ENCODE peak calls at places on chromosome 14, in ten cellular contexts. X, U, R, I, J, G, Q, T, W and N are unnamed samples.

GRCh38 chr14:74804219-74804825 is 41.2 kb downstream of the YLPM1 start:
- DNase-seq in X (peak; percentile 13), U (no peak), R (peak; percentile 13), I (peak; percentile 87), J (peak; percentile 50), G (no peak), Q (peak; percentile 2), T (peak; percentile 61), W (no peak), N (peak; percentile 18)

GRCh38 chr14:104206281-104206904 is 68.0 kb downstream of the KIF26A start:
- DNase-seq in X (no peak), U (no peak), R (no peak), I (peak; percentile 35), J (no peak), G (peak; percentile 79), Q (no peak), T (no peak), W (no peak), N (peak; percentile 10)

GRCh38 chr14:90344920-90345557 is 13.3 kb upstream of the NRDE2 start:
- DNase-seq in X (no peak), U (peak; percentile 52), R (no peak), I (peak; percentile 18), J (no peak), G (no peak), Q (no peak), T (no peak), W (no peak), N (no peak)

GRCh38 chr14:76926521-76927251 is 100.5 kb downstream of the LRRC74A start:
- DNase-seq in X (no peak), U (no peak), R (peak; percentile 21), I (peak; percentile 68), J (no peak), G (no peak), Q (no peak), T (peak; percentile 83), W (peak; percentile 75), N (peak; percentile 76)

GRCh38 chr14:101193126-101193844 is 289.8 kb upstream of the RTL1 start:
- DNase-seq in X (no peak), U (no peak), R (no peak), I (no peak), J (no peak), G (no peak), Q (no peak), T (no peak), W (no peak), N (no peak)

GRCh38 chr14:72701610-72702009 is 192.3 kb downstream of the DPF3 start:
- DNase-seq in X (no peak), U (no peak), R (peak; percentile 3), I (no peak), J (no peak), G (no peak), Q (no peak), T (no peak), W (peak; percentile 34), N (no peak)

GRCh38 chr14:99187858-99188257 is 84.1 kb downstream of the BCL11B start:
- DNase-seq in X (no peak), U (no peak), R (no peak), I (no peak), J (no peak), G (no peak), Q (no peak), T (peak; percentile 51), W (no peak), N (no peak)

GRCh38 chr14:76777721-76778120 is 16.5 kb downstream of the VASH1 start:
- DNase-seq in X (no peak), U (no peak), R (no peak), I (no peak), J (no peak), G (no peak), Q (no peak), T (no peak), W (no peak), N (no peak)

GRCh38 chr14:51821822-51822221 is 38.6 kb upstream of the GNG2 start:
- DNase-seq in X (peak; percentile 62), U (no peak), R (no peak), I (peak; percentile 44), J (no peak), G (no peak), Q (no peak), T (no peak), W (no peak), N (no peak)

GRCh38 chr14:101737414-101738367 is 23.8 kb upstream of the PPP2R5C start:
- DNase-seq in X (no peak), U (no peak), R (peak; percentile 42), I (no peak), J (no peak), G (no peak), Q (no peak), T (peak; percentile 47), W (no peak), N (no peak)

DNA sequence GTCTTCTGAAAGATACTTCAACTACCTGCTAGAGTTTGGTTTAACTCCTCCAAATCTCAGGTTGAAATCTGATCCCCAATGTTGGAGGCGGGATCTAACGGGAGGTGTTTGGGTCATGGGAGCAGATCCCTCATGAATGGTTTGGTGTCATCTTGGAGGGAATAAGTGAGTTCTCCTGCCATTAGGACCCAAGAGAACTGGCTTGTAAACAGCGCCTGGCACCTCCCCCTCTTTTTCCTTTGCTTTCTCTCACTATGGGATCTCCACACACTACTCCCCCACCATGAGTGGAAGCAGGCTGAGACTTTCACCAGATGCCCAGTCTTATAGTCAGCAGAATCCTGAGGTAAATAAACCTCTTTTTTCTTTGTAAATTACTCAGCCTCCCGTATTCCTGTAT is 2.5 kb downstream of the CNIH1 start:
- DNase-seq in X (no peak), U (no peak), R (no peak), I (no peak), J (no peak), G (no peak), Q (no peak), T (no peak), W (no peak), N (no peak)
- H3K4me3 ChIP-seq in X (no peak overlapping the region), U (no peak overlapping the region), R (no peak overlapping the region), I (no peak overlapping the region), J (no peak overlapping the region), G (no peak overlapping the region), Q (no peak overlapping the region), T (no peak overlapping the region), W (no peak overlapping the region), N (peak overlapping the region; percentile 27)

DNA sequence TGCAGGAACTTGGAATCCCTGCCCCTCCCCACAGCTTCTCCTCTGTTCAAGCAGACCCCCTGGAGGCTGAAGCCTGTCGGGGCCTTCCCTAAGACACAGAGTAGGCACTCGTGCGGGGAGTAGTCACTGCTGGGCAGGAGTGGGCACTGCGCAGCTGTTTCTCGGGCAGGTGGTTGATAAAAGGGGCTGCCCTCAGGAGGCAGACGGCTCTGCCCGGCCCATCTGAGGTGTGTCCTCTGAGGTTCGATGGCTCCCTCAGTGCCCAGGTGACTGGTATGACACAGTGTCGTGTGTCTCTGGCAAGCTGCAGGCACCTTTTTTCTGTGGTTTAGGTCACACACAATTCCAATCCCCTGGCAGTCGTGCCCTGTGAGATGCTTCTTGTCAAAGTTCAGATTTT is 10.1 kb downstream of the GALNT16 start:
- DNase-seq in X (no peak), U (no peak), R (no peak), I (no peak), J (no peak), G (no peak), Q (no peak), T (no peak), W (no peak), N (no peak)
- H3K4me3 ChIP-seq in X (no peak overlapping the region), U (no peak overlapping the region), R (no peak overlapping the region), I (no peak overlapping the region), J (no peak overlapping the region), G (no peak overlapping the region), Q (no peak overlapping the region), T (no peak overlapping the region), W (no peak overlapping the region), N (no peak overlapping the region)

GRCh38 chr14:103139371-103140016 is 16.2 kb downstream of the TNFAIP2 start:
- DNase-seq in X (no peak), U (no peak), R (no peak), I (no peak), J (no peak), G (no peak), Q (no peak), T (no peak), W (no peak), N (no peak)

GRCh38 chr14:103136388-103137271 is 13.4 kb downstream of the TNFAIP2 start:
- DNase-seq in X (no peak), U (no peak), R (peak; percentile 20), I (peak; percentile 58), J (peak; percentile 69), G (no peak), Q (no peak), T (no peak), W (no peak), N (no peak)

GRCh38 chr14:103140316-103141109 is 17.3 kb downstream of the TNFAIP2 start:
- DNase-seq in X (no peak), U (peak; percentile 92), R (no peak), I (no peak), J (no peak), G (peak; percentile 43), Q (no peak), T (no peak), W (no peak), N (no peak)

GRCh38 chr14:103137721-103138482 is 14.6 kb downstream of the TNFAIP2 start:
- DNase-seq in X (no peak), U (no peak), R (no peak), I (no peak), J (no peak), G (no peak), Q (no peak), T (no peak), W (no peak), N (no peak)

DNA sequence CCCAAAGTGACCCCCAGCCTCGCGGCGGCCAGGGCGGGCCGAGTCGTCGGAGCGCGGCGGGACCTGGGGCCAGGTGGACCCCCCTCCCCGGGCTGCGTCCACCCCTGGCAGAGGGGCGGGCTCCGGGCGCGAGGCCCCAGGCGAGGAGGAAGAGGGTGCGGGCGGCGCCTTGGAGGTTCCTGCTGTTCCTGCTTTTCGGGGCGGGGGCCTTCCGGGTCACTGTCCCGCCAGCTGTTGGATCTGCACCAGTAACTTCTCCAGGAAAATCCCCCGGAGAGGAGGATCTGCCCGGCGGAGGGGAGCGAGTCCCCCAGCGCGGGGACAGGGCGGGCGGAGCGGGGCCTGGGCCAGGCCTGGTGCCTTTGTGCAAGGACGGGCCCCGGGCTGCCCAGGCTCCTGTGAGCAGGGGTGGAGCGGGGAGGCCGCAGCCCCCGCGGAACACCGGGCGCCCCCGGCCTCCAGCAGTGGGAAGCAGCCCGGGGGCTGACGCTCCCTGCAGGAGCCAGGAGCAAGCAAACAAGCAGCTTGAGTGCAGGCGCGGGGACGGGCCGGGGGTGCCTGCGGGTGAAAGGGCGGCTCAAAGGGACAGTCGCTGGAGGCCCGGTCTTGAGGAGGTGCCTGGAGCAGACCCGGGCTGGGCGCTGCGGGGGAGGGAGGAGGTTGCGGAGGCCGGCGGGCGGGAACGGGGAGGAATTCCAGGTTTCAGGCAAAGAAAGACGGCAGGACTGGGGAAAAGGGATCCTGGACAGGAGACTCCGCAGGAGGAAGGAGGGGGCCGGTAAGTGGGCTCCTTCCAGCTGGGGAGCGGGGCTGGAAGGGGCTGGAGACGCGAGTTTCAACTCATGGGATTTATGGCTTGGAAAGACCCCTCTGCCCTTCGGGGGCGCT is 15.5 kb downstream of the TNFAIP2 start:
- DNase-seq in X (no peak), U (no peak), R (no peak), I (no peak), J (no peak), G (peak; percentile 47), Q (no peak), T (no peak), W (no peak), N (no peak)
- H3K4me3 ChIP-seq in X (no peak overlapping the region), U (no peak overlapping the region), R (no peak overlapping the region), I (no peak overlapping the region), J (no peak overlapping the region), G (no peak overlapping the region), Q (no peak overlapping the region), T (no peak overlapping the region), W (peak overlapping the region; percentile 46), N (no peak overlapping the region)

GRCh38 chr14:59707778-59708635 is 131.4 kb upstream of the CCDC175 start:
- DNase-seq in X (no peak), U (no peak), R (no peak), I (peak; percentile 46), J (no peak), G (no peak), Q (no peak), T (no peak), W (no peak), N (no peak)
- H3K4me3 ChIP-seq in X (no peak overlapping the region), U (no peak overlapping the region), R (no peak overlapping the region), I (no peak overlapping the region), J (no peak overlapping the region), G (no peak overlapping the region), Q (no peak overlapping the region), T (no peak overlapping the region), W (no peak overlapping the region), N (no peak overlapping the region)